ENCODE peak calls at places on chromosome 21, in six cellular contexts. H is neural progenitor cell, Q is uterus, P is OCI-LY7, Z is lower lobe of right lung, X is NT2/D1. V is an unnamed sample. For H3K9me3, the result is how much of the 10 kb centered on the place peaks cover.

GRCh38 chr21:33815153-33815707 is 100.4 kb downstream of the ATP5PO start:
- DNase-seq in H (no peak), Q (no peak), P (no peak), Z (no peak), X (no peak), V (no peak)

GRCh38 chr21:42183374-42184266 is 35.3 kb upstream of the ABCG1 start:
- DNase-seq in H (no peak), Q (no peak), P (no peak), Z (no peak), X (no peak), V (no peak)

GRCh38 chr21:29155118-29155932 is 24.9 kb downstream of the MAP3K7CL start:
- DNase-seq in H (peak), Q (peak), P (no peak), Z (peak), X (no peak), V (no peak)

GRCh38 chr21:41933259-41934079 is 20.3 kb downstream of the C2CD2 start:
- DNase-seq in H (no peak), Q (no peak), P (no peak), Z (no peak), X (no peak), V (no peak)

GRCh38 chr21:42651515-42652401 is 1.7 kb upstream of the PDE9A start:
- DNase-seq in H (no peak), Q (no peak), P (no peak), Z (peak), X (no peak), V (no peak)

GRCh38 chr21:32705901-32706300 is 21.9 kb downstream of the SYNJ1 start:
- DNase-seq in H (no peak), Q (no peak), P (no peak), Z (no peak), X (no peak), V (no peak)

GRCh38 chr21:46585191-46585953 is 19.5 kb downstream of the S100B start:
- DNase-seq in H (no peak), Q (no peak), P (peak), Z (no peak), X (no peak), V (no peak)

GRCh38 chr21:42238185-42238934 is 19.4 kb downstream of the ABCG1 start:
- DNase-seq in H (no peak), Q (no peak), P (peak), Z (no peak), X (no peak), V (peak)

GRCh38 chr21:33964706-33965325 is 49.2 kb upstream of the ATP5PO start:
- DNase-seq in H (no peak), Q (no peak), P (no peak), Z (no peak), X (no peak), V (no peak)

GRCh38 chr21:21439761-21440160 is 441.6 kb downstream of the NCAM2 start:
- DNase-seq in H (no peak), Q (no peak), P (no peak), Z (no peak), X (no peak), V (no peak)

GRCh38 chr21:28943631-28944030 is 49.0 kb downstream of the LTN1 start:
- DNase-seq in H (no peak), Q (no peak), P (no peak), Z (no peak), X (no peak), V (no peak)

GRCh38 chr21:42114646-42115045 is 43.5 kb downstream of the UMODL1 start:
- DNase-seq in H (no peak), Q (no peak), P (no peak), Z (no peak), X (no peak), V (no peak)

GRCh38 chr21:42677339-42678117 is 24.1 kb downstream of the PDE9A start:
- DNase-seq in H (no peak), Q (no peak), P (peak), Z (no peak), X (no peak), V (no peak)

GRCh38 chr21:43585924-43586411 is 73.3 kb downstream of the HSF2BP start:
- DNase-seq in H (peak), Q (peak), P (no peak), Z (no peak), X (peak), V (no peak)

GRCh38 chr21:42429856-42430255 is 26.2 kb downstream of the UBASH3A start:
- DNase-seq in H (peak), Q (no peak), P (no peak), Z (no peak), X (no peak), V (no peak)

GRCh38 chr21:41806773-41807172 is 39.9 kb upstream of the RIPK4 start:
- DNase-seq in H (no peak), Q (no peak), P (no peak), Z (no peak), X (no peak), V (no peak)

GRCh38 chr21:34284613-34285160 is 79.1 kb upstream of the KCNE2 start:
- DNase-seq in H (no peak), Q (no peak), P (no peak), Z (no peak), X (no peak), V (no peak)

GRCh38 chr21:33069994-33070811 is at the start of gene OLIG1:
- DNase-seq in H (peak), Q (no peak), P (no peak), Z (peak), X (peak), V (no peak)

GRCh38 chr21:42646836-42647235 is 6.6 kb upstream of the PDE9A start:
- DNase-seq in H (no peak), Q (no peak), P (no peak), Z (no peak), X (no peak), V (no peak)

GRCh38 chr21:35974801-35975200 is 85.5 kb downstream of the SETD4 start:
- DNase-seq in H (no peak), Q (no peak), P (no peak), Z (no peak), X (no peak), V (no peak)

GRCh38 chr21:32940079-32941014 is 85.4 kb upstream of the OLIG2 start:
- DNase-seq in H (peak), Q (peak), P (peak), Z (no peak), X (peak), V (no peak)

GRCh38 chr21:35381743-35382310 is 332.7 kb upstream of the RUNX1 start:
- DNase-seq in H (no peak), Q (no peak), P (no peak), Z (no peak), X (no peak), V (no peak)

GRCh38 chr21:38773108-38774061 is 32.3 kb upstream of the ETS2 start:
- DNase-seq in H (no peak), Q (peak), P (no peak), Z (no peak), X (no peak), V (no peak)

GRCh38 chr21:25513810-25514209 is 93.5 kb downstream of the MRPL39 start:
- DNase-seq in H (no peak), Q (no peak), P (no peak), Z (no peak), X (no peak), V (no peak)

GRCh38 chr21:18951291-18952038 is 547.9 kb upstream of the TMPRSS15 start:
- DNase-seq in H (peak), Q (no peak), P (peak), Z (no peak), X (peak), V (no peak)

GRCh38 chr21:30072496-30072895 is 94.1 kb downstream of the CLDN17 start:
- DNase-seq in H (peak), Q (no peak), P (no peak), Z (no peak), X (peak), V (no peak)

GRCh38 chr21:29829514-29830255 is 110.1 kb downstream of the GRIK1 start:
- DNase-seq in H (no peak), Q (no peak), P (no peak), Z (no peak), X (no peak), V (no peak)

DNA sequence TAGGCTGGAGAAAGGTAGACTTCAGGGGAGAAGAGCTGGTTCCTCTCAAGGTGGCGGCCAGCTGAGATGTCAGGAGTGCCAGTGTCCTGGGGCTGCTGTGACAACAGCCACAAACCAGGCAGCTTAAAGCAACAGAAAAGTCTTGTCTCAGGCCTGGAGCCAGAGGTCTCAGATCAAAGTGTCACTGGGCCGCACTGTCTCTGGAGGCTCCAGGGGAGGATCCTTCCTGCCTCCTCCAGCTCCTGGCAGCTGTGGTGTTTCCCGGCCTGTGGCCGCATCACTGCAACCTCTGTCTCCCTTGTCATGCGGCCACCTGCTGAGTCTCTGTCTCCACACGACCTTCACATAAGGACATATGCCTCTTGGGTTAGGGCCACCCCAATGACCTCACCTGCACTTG is 24.4 kb upstream of the TSPEAR start:
- DNase-seq in H (no peak), Q (no peak), P (no peak), Z (no peak), X (no peak), V (no peak)
- H3K9me3 ChIP-seq in H (under half), Q (under half), P (under half), Z (under half), X (half or more), V (under half)

DNA sequence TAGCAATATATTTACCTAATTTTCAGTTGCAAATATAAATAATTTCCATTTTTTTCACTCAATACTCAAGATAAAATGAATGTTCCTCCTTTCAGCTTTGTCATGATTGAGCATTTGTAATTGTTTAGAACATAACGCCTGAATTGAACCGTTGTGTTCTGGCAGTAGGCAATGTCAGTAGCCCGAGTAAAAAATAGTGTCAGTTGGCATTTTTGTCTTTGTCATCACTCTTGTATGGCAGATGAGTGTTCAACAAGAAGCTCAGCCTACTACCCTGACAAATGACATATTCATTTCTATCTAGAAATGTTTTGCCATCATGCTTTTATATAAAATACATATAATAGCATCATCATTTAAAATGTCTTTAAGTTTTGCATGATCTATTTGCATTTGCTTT is 691.4 kb upstream of the NCAM2 start:
- DNase-seq in H (no peak), Q (no peak), P (no peak), Z (no peak), X (no peak), V (no peak)
- H3K9me3 ChIP-seq in H (under half), Q (under half), P (under half), Z (under half), X (under half), V (under half)

GRCh38 chr21:37155216-37155615 is 82.2 kb downstream of the TTC3 start:
- DNase-seq in H (no peak), Q (no peak), P (no peak), Z (no peak), X (no peak), V (no peak)
- H3K9me3 ChIP-seq in H (under half), Q (under half), P (under half), Z (under half), X (under half), V (under half)

GRCh38 chr21:15410853-15411252 is 318.9 kb upstream of the USP25 start:
- DNase-seq in H (no peak), Q (no peak), P (no peak), Z (no peak), X (no peak), V (no peak)

GRCh38 chr21:15414057-15414456 is 315.7 kb upstream of the USP25 start:
- DNase-seq in H (no peak), Q (no peak), P (no peak), Z (no peak), X (no peak), V (no peak)

GRCh38 chr21:15421521-15421920 is 308.3 kb upstream of the USP25 start:
- DNase-seq in H (no peak), Q (no peak), P (no peak), Z (no peak), X (no peak), V (no peak)

GRCh38 chr21:15415541-15416261 is 314.1 kb upstream of the USP25 start:
- DNase-seq in H (no peak), Q (no peak), P (no peak), Z (no peak), X (no peak), V (no peak)
- H3K9me3 ChIP-seq in H (under half), Q (under half), P (under half), Z (under half), X (under half), V (under half)

DNA sequence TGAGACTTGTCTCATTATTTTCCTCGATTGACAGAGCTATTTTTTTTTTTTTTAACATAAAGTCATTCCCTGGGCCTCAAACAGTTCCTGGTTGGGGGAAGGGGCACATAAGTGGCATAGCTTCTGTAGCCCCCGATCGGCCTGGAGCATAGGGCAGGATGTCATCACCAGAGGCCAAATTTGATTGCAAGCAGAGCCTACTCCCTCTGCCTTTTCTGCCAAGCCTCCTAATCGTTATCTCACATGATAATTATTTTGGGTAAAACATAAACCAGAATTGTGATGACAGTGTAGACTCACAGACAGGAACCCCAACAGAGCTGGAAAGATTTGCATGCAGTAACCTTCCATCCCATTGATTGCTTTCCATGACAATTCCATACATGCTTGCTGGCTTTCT is 404.8 kb downstream of the PCP4 start:
- DNase-seq in H (no peak), Q (no peak), P (no peak), Z (no peak), X (no peak), V (no peak)
- H3K9me3 ChIP-seq in H (under half), Q (under half), P (under half), Z (under half), X (under half), V (under half)

GRCh38 chr21:27426196-27426595 is 459.3 kb upstream of the ADAMTS5 start:
- DNase-seq in H (no peak), Q (no peak), P (no peak), Z (no peak), X (no peak), V (no peak)
- H3K9me3 ChIP-seq in H (under half), Q (under half), P (under half), Z (under half), X (under half), V (under half)

DNA sequence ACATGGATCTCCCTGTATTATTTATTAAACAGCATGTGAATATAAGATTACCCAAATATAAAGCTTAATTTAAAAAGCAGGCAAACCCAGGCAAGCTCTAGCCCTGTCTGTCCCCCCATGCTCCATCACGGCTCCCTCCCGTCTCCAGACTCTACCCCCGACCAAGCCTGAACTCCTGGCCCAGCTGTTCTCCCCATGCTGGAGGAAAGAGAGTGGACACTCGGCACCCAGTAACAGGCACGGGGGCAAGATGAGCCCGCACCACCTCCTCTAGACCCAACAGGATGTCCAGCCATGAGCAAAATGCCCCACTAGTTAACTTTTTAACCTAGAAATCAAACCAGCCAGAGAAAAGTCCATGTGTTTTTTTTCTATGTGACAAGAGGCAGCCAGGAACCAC is 19.3 kb downstream of the SLC19A1 start:
- DNase-seq in H (no peak), Q (no peak), P (no peak), Z (no peak), X (no peak), V (no peak)
- H3K9me3 ChIP-seq in H (under half), Q (under half), P (under half), Z (under half), X (under half), V (under half)

GRCh38 chr21:24204641-24205040 is 1402.6 kb downstream of the MRPL39 start:
- DNase-seq in H (no peak), Q (no peak), P (no peak), Z (no peak), X (no peak), V (no peak)
- H3K9me3 ChIP-seq in H (under half), Q (under half), P (under half), Z (under half), X (under half), V (under half)

V was measured in T-helper 17 cell.